ENCODE peak calls at places on chromosome X, in seven cellular contexts. W is WTC11; B is activated CD8-positive, alpha-beta memory T cell treated with anti-CD3 and anti-CD28 coated beads for 1 hour; M is substantia nigra; G is frontal cortex; N is NCI-H1436; J is A549. E is an unnamed sample.
A peak's percentile ranks its signal among the peaks of the same experiment; 100 is the strongest.

GRCh38 chrX:43860646-43861370 is 21.4 kb downstream of the MAOB start:
- DNase-seq in W (no peak), B (no peak), M (no peak), G (no peak), N (no peak), J (peak; percentile 12), E (peak; percentile 62)

GRCh38 chrX:133412665-133413064 is 2.6 kb downstream of the GPC4 start:
- DNase-seq in W (no peak), B (no peak), M (no peak), G (no peak), N (no peak), J (no peak), E (no peak)

GRCh38 chrX:150087612-150088011 is 149.3 kb upstream of the EOLA2 start:
- DNase-seq in W (no peak), B (no peak), M (no peak), G (no peak), N (no peak), J (no peak), E (no peak)

GRCh38 chrX:11478036-11478435 is 184.8 kb downstream of the AMELX start:
- DNase-seq in W (no peak), B (no peak), M (no peak), G (no peak), N (no peak), J (no peak), E (no peak)

GRCh38 chrX:41449615-41450014 is 2.5 kb downstream of the NYX start:
- DNase-seq in W (no peak), B (no peak), M (no peak), G (no peak), N (peak; percentile 14), J (no peak), E (peak; percentile 7)

GRCh38 chrX:24493740-24494543 is 28.9 kb downstream of the PDK3 start:
- DNase-seq in W (no peak), B (no peak), M (no peak), G (no peak), N (no peak), J (no peak), E (peak; percentile 34)

GRCh38 chrX:147570483-147570882 is 341.2 kb upstream of the FMR1 start:
- DNase-seq in W (no peak), B (no peak), M (no peak), G (no peak), N (no peak), J (no peak), E (no peak)

GRCh38 chrX:96752776-96753175 is 68.1 kb downstream of the DIAPH2 start:
- DNase-seq in W (no peak), B (no peak), M (no peak), G (no peak), N (no peak), J (no peak), E (no peak)

GRCh38 chrX:69365349-69365748 is 138.8 kb upstream of the NALF2 start:
- DNase-seq in W (no peak), B (no peak), M (no peak), G (no peak), N (no peak), J (no peak), E (no peak)

GRCh38 chrX:22800806-22801205 is 199.0 kb upstream of the DDX53 start:
- DNase-seq in W (no peak), B (no peak), M (no peak), G (no peak), N (no peak), J (no peak), E (no peak)

GRCh38 chrX:92247076-92247475 is 467.9 kb downstream of the PCDH11X start:
- DNase-seq in W (no peak), B (no peak), M (no peak), G (no peak), N (no peak), J (no peak), E (no peak)

GRCh38 chrX:136076942-136077341 is 70.4 kb upstream of the FHL1 start:
- DNase-seq in W (no peak), B (no peak), M (no peak), G (no peak), N (no peak), J (no peak), E (no peak)

GRCh38 chrX:39050427-39050826 is 249.2 kb downstream of the MID1IP1 start:
- DNase-seq in W (no peak), B (no peak), M (no peak), G (no peak), N (no peak), J (no peak), E (no peak)

GRCh38 chrX:17741123-17741511 is 3.8 kb downstream of the SCML1 start:
- DNase-seq in W (no peak), B (no peak), M (no peak), G (no peak), N (no peak), J (no peak), E (no peak)

E was measured in NCI-H2029.